ENCODE peak calls at places on chromosomes 3 and 15, in six cellular contexts. E is effector memory CD8-positive, alpha-beta T cell; I is NCI-H748 treated with DMSO at 0.1 percent for 48 hours; M is HAP-1; O is HEK293T; Z is endothelial cell. A is an unnamed sample.

GRCh38 chr3:181383760-181384159 is 328.0 kb upstream of the SOX2 start:
- DNase-seq in I (no peak), Z (no peak), M (no peak), O (no peak), E (no peak), A (no peak)

GRCh38 chr3:35664460-35664919 is 25.2 kb downstream of the ARPP21 start:
- DNase-seq in Z (peak; percentile 8), O (no peak), M (peak; percentile 55), I (peak; percentile 4), E (no peak), A (no peak)

GRCh38 chr15:65245096-65245849 is 34.0 kb upstream of the CILP start:
- DNase-seq in O (no peak), I (no peak), Z (no peak), E (no peak), M (no peak), A (no peak)

GRCh38 chr15:70429323-70429722 is 331.6 kb upstream of the TLE3 start:
- DNase-seq in O (no peak), I (no peak), M (no peak), E (no peak), Z (no peak), A (no peak)

GRCh38 chr15:74901612-74902063 is 5.0 kb downstream of the FAM219B start:
- DNase-seq in M (peak; percentile 87), E (peak; percentile 69), Z (peak; percentile 47), I (no peak), O (peak; percentile 81), A (peak; percentile 51)

GRCh38 chr15:99495430-99496301 is 70.1 kb upstream of the MEF2A start:
- DNase-seq in I (no peak), E (no peak), M (no peak), Z (no peak), O (no peak), A (no peak)

GRCh38 chr15:40307421-40308165 is at the start of gene PLCB2:
- DNase-seq in Z (peak; percentile 38), O (no peak), E (peak; percentile 62), M (peak; percentile 34), I (no peak), A (peak; percentile 22)

GRCh38 chr15:94453227-94453626 is 221.9 kb downstream of the MCTP2 start:
- DNase-seq in E (no peak), O (no peak), M (no peak), I (no peak), Z (no peak), A (peak; percentile 1)